ENCODE peak calls at places on chromosomes 3 and 15, in five cellular contexts. One of them, this sample, is unnamed.

GRCh38 chr15:82936966-82937647 is 15.4 kb downstream of the HOMER2 start:
- DNase-seq in sigmoid colon: no peak
- DNase-seq in lung microvascular endothelial cell: no peak
- DNase-seq in NCI-H1092: no peak
- DNase-seq in RKO: peak; percentile 73
- DNase-seq in this sample: peak; percentile 18

GRCh38 chr15:69039516-69040225 is 25.2 kb downstream of the NOX5 start:
- DNase-seq in sigmoid colon: no peak
- DNase-seq in lung microvascular endothelial cell: no peak
- DNase-seq in NCI-H1092: no peak
- DNase-seq in RKO: no peak
- DNase-seq in this sample: no peak

GRCh38 chr3:87206070-87206469 is 21.0 kb upstream of the CHMP2B start:
- DNase-seq in sigmoid colon: no peak
- DNase-seq in lung microvascular endothelial cell: no peak
- DNase-seq in NCI-H1092: no peak
- DNase-seq in RKO: peak; percentile 71
- DNase-seq in this sample: no peak

GRCh38 chr15:57503911-57504598 is 87.6 kb upstream of the MYZAP start:
- DNase-seq in sigmoid colon: no peak
- DNase-seq in lung microvascular endothelial cell: peak; percentile 30
- DNase-seq in NCI-H1092: no peak
- DNase-seq in RKO: no peak
- DNase-seq in this sample: no peak

GRCh38 chr3:3189961-3190360 is 10.5 kb upstream of the CRBN start:
- DNase-seq in sigmoid colon: no peak
- DNase-seq in lung microvascular endothelial cell: no peak
- DNase-seq in NCI-H1092: no peak
- DNase-seq in RKO: no peak
- DNase-seq in this sample: no peak

GRCh38 chr3:196181127-196181546 is 30.1 kb downstream of the ZDHHC19 start:
- DNase-seq in sigmoid colon: no peak
- DNase-seq in lung microvascular endothelial cell: no peak
- DNase-seq in NCI-H1092: no peak
- DNase-seq in RKO: no peak
- DNase-seq in this sample: peak; percentile 67

GRCh38 chr15:31732695-31733094 is 297.6 kb upstream of the CHRNA7 start:
- DNase-seq in sigmoid colon: no peak
- DNase-seq in lung microvascular endothelial cell: no peak
- DNase-seq in NCI-H1092: no peak
- DNase-seq in RKO: no peak
- DNase-seq in this sample: no peak

GRCh38 chr15:75751116-75751875 is 38.6 kb upstream of the CSPG4 start:
- DNase-seq in sigmoid colon: no peak
- DNase-seq in lung microvascular endothelial cell: no peak
- DNase-seq in NCI-H1092: no peak
- DNase-seq in RKO: no peak
- DNase-seq in this sample: peak; percentile 61

This sample was measured in spleen.